ENCODE peak calls at places on chromosome 5, in nine cellular contexts. K, N, W, H, B, C, Y, V and I are unnamed samples.

GRCh38 chr5:43044181-43044914 is 4.2 kb upstream of the ANXA2R start:
- DNase-seq in B (no peak), H (no peak), K (no peak), N (no peak), V (no peak), W (no peak), Y (no peak), C (no peak), I (no peak)

GRCh38 chr5:177302354-177303110 is 987 bp downstream of the RAB24 start:
- DNase-seq in Y (peak; percentile 23), C (no peak), B (no peak), H (no peak), V (no peak), K (peak; percentile 49), W (no peak), N (no peak), I (no peak)

GRCh38 chr5:109192543-109193281 is 217.1 kb downstream of the PJA2 start:
- DNase-seq in B (no peak), V (no peak), K (no peak), N (no peak), W (no peak), Y (no peak), C (no peak), H (no peak), I (no peak)

GRCh38 chr5:121915765-121916164 is 46.0 kb upstream of the SRFBP1 start:
- DNase-seq in N (no peak), B (no peak), K (no peak), C (no peak), H (no peak), Y (no peak), W (no peak), V (no peak), I (no peak)

GRCh38 chr5:131957721-131958483 is 12.4 kb upstream of the MEIKIN start:
- DNase-seq in N (no peak), Y (no peak), W (no peak), K (no peak), V (no peak), H (no peak), B (no peak), C (no peak), I (no peak)

GRCh38 chr5:172045315-172045632 is 38.8 kb upstream of the FBXW11 start:
- DNase-seq in H (no peak), C (no peak), Y (no peak), W (no peak), N (no peak), V (no peak), K (no peak), B (no peak), I (no peak)

GRCh38 chr5:127001621-127002296 is 28.6 kb downstream of the MARCHF3 start:
- DNase-seq in Y (peak; percentile 1), B (no peak), V (no peak), W (peak; percentile 97), C (no peak), K (no peak), H (no peak), N (no peak), I (no peak)

GRCh38 chr5:132074091-132074771 is 642 bp downstream of the CSF2 start:
- DNase-seq in H (no peak), K (peak; percentile 31), N (no peak), W (no peak), V (no peak), Y (peak; percentile 64), C (no peak), B (peak; percentile 88), I (no peak)

GRCh38 chr5:122415030-122415429 is 103.0 kb downstream of the SNCAIP start:
- DNase-seq in B (no peak), H (no peak), W (no peak), V (no peak), K (no peak), Y (no peak), C (no peak), N (no peak), I (no peak)

GRCh38 chr5:27377626-27378025 is 339.2 kb upstream of the CDH9 start:
- DNase-seq in Y (no peak), V (no peak), N (no peak), B (no peak), C (no peak), H (no peak), K (no peak), W (no peak), I (no peak)

GRCh38 chr5:98110270-98110669 is 663.2 kb upstream of the RGMB start:
- DNase-seq in C (no peak), B (no peak), K (no peak), V (no peak), Y (peak; percentile 93), H (no peak), N (no peak), W (no peak), I (no peak)

GRCh38 chr5:148788636-148789035 is 37.8 kb upstream of the ADRB2 start:
- DNase-seq in N (no peak), Y (peak; percentile 67), B (no peak), H (no peak), W (no peak), V (no peak), C (no peak), K (no peak), I (no peak)

GRCh38 chr5:106691701-106692100 is 979.0 kb downstream of the EFNA5 start:
- DNase-seq in V (no peak), H (no peak), B (no peak), Y (peak; percentile 8), K (no peak), C (no peak), W (no peak), N (no peak), I (no peak)

GRCh38 chr5:150116667-150117395 is 30.5 kb upstream of the CSF1R start:
- DNase-seq in C (no peak), K (no peak), B (peak; percentile 26), N (no peak), W (no peak), Y (peak; percentile 57), H (no peak), V (peak; percentile 12), I (no peak)

GRCh38 chr5:7202846-7203245 is 193.1 kb upstream of the ADCY2 start:
- DNase-seq in C (no peak), H (no peak), N (no peak), V (no peak), W (no peak), B (no peak), Y (no peak), K (no peak), I (no peak)

GRCh38 chr5:124504081-124504916 is 242.1 kb downstream of the ZNF608 start:
- DNase-seq in Y (no peak), W (no peak), K (no peak), V (no peak), B (no peak), N (no peak), C (no peak), H (no peak), I (no peak)

GRCh38 chr5:62931081-62931480 is 352.5 kb downstream of the LRRC70 start:
- DNase-seq in K (no peak), N (no peak), B (no peak), Y (no peak), C (no peak), W (no peak), V (no peak), H (no peak), I (no peak)

GRCh38 chr5:177328545-177329231 is 17.0 kb upstream of the MXD3 start:
- DNase-seq in N (no peak), W (no peak), K (no peak), H (no peak), V (no peak), Y (no peak), B (peak; percentile 43), C (no peak), I (no peak)

GRCh38 chr5:78534148-78535009 is 114.2 kb downstream of the LHFPL2 start:
- DNase-seq in K (no peak), N (peak; percentile 64), W (peak; percentile 70), V (no peak), B (peak; percentile 74), Y (no peak), C (no peak), H (no peak), I (no peak)

GRCh38 chr5:171485668-171486067 is 66.2 kb downstream of the FGF18 start:
- DNase-seq in Y (no peak), W (no peak), H (no peak), V (no peak), K (no peak), B (no peak), C (no peak), N (no peak), I (no peak)

GRCh38 chr5:16552666-16553343 is 64.0 kb downstream of the RETREG1 start:
- DNase-seq in H (no peak), C (peak; percentile 49), W (peak; percentile 64), V (peak; percentile 57), B (peak; percentile 79), Y (peak; percentile 73), N (peak; percentile 87), K (peak; percentile 68), I (peak; percentile 22)

GRCh38 chr5:55440188-55440646 is 94.5 kb downstream of the PLPP1 start:
- DNase-seq in C (no peak), H (no peak), B (no peak), Y (peak; percentile 29), V (no peak), K (peak; percentile 36), W (no peak), N (no peak), I (no peak)

GRCh38 chr5:154302181-154302580 is 111.6 kb downstream of the GALNT10 start:
- DNase-seq in K (no peak), C (no peak), B (peak; percentile 65), W (no peak), H (no peak), Y (no peak), N (peak; percentile 80), V (no peak), I (no peak)

GRCh38 chr5:5615569-5615968 is 193.1 kb downstream of the ICE1 start:
- DNase-seq in C (no peak), B (no peak), W (no peak), V (no peak), H (no peak), K (no peak), Y (no peak), N (no peak), I (no peak)

GRCh38 chr5:149227168-149227826 is 44.4 kb upstream of the AFAP1L1 start:
- DNase-seq in C (no peak), N (no peak), Y (peak; percentile 50), K (no peak), V (no peak), H (no peak), B (no peak), W (peak; percentile 12), I (no peak)

GRCh38 chr5:163696270-163696887 is 191.0 kb downstream of the MAT2B start:
- DNase-seq in H (no peak), B (no peak), V (no peak), K (no peak), N (no peak), W (peak; percentile 50), Y (peak; percentile 79), C (no peak), I (no peak)

GRCh38 chr5:1446602-1447343 is 1.5 kb upstream of the SLC6A3 start:
- DNase-seq in B (peak; percentile 59), V (no peak), Y (no peak), N (no peak), C (no peak), W (no peak), H (no peak), K (peak; percentile 15), I (no peak)

GRCh38 chr5:120304653-120305052 is 159.4 kb upstream of the PRR16 start:
- DNase-seq in N (no peak), V (no peak), K (no peak), W (no peak), B (no peak), Y (peak; percentile 81), H (no peak), C (no peak), I (no peak)

GRCh38 chr5:154367101-154367500 is 78.7 kb upstream of the SAP30L start:
- DNase-seq in N (no peak), B (no peak), H (no peak), K (no peak), V (no peak), C (no peak), Y (peak; percentile 90), W (no peak), I (no peak)